ENCODE peak calls at places on chromosome 11, in four cellular contexts. R is germinal center, V is AG04450, B is mucosa of descending colon. H is an unnamed sample.

GRCh38 chr11:27995082-27995481 is 112.9 kb downstream of the KIF18A start:
- DNase-seq in B (no peak), V (no peak), R (no peak), H (no peak)

GRCh38 chr11:19093976-19094375 is 23.0 kb upstream of the ZDHHC13 start:
- DNase-seq in V (no peak), B (no peak), R (no peak), H (no peak)

GRCh38 chr11:47768090-47768620 is 1.0 kb upstream of the FNBP4 start:
- DNase-seq in V (no peak), R (peak), B (peak), H (no peak)

GRCh38 chr11:64916040-64916847 is 765 bp downstream of the ATG2A start:
- DNase-seq in R (peak), B (peak), V (no peak), H (no peak)

GRCh38 chr11:35974878-35975578 is 31.2 kb downstream of the LDLRAD3 start:
- DNase-seq in R (no peak), V (no peak), B (no peak), H (no peak)

GRCh38 chr11:72576196-72576595 is 98.0 kb downstream of the PDE2A start:
- DNase-seq in B (no peak), R (no peak), V (no peak), H (no peak)

GRCh38 chr11:127098684-127099083 is 98.1 kb upstream of the KIRREL3 start:
- DNase-seq in R (no peak), V (no peak), B (no peak), H (no peak)

GRCh38 chr11:70597751-70598377 is 199.5 kb downstream of the CTTN start:
- DNase-seq in B (no peak), R (no peak), V (no peak), H (no peak)

GRCh38 chr11:77027275-77027674 is 6.9 kb upstream of the B3GNT6 start:
- DNase-seq in B (no peak), V (no peak), R (no peak), H (no peak)

GRCh38 chr11:118306556-118306955 is 2.0 kb downstream of the CD3E start:
- DNase-seq in V (no peak), B (no peak), R (no peak), H (no peak)

GRCh38 chr11:72040497-72041363 is 39.6 kb downstream of the NUMA1 start:
- DNase-seq in B (peak), R (peak), V (peak), H (peak)

GRCh38 chr11:45384711-45385241 is 98.6 kb upstream of the SYT13 start:
- DNase-seq in V (no peak), B (no peak), R (no peak), H (no peak)

GRCh38 chr11:46898396-46899095 is 19.8 kb downstream of the LRP4 start:
- DNase-seq in R (no peak), V (no peak), B (no peak), H (no peak)

GRCh38 chr11:121441533-121441932 is 10.6 kb upstream of the SORL1 start:
- DNase-seq in R (no peak), B (no peak), V (no peak), H (no peak)

GRCh38 chr11:118322721-118323120 is 18.2 kb downstream of the CD3E start:
- DNase-seq in R (no peak), V (no peak), B (peak), H (peak)

GRCh38 chr11:65215441-65216076 is 33.8 kb downstream of the CAPN1 start:
- DNase-seq in B (no peak), V (no peak), R (no peak), H (no peak)

GRCh38 chr11:50174189-50174588 is 141.5 kb downstream of the OR4C45 start:
- DNase-seq in B (no peak), V (no peak), R (no peak), H (no peak)

H was measured in osteocyte.